ENCODE peak calls at places on chromosomes 11 and 22, in nine cellular contexts. One of them, this sample, is unnamed.

GRCh38 chr22:20807315-20807752 is 33.4 kb downstream of the SERPIND1 start:
- DNase-seq in dorsolateral prefrontal cortex: peak
- DNase-seq in NCI-H460: peak
- DNase-seq in amygdala: no peak
- DNase-seq in stimulated activated CD8-positive, alpha-beta memory T cell treated with anti-CD3 and anti-CD28 coated beads, Interleukin-7, amount 100 ng/mL, for 24 hours: no peak
- DNase-seq in NAMALWA: no peak
- DNase-seq in activated effector memory CD4-positive, alpha-beta T cell treated with Interleukin-2 at 50 U/mL for 16 hours: no peak
- DNase-seq in NCI-H226: peak
- DNase-seq in stimulated activated CD4-positive, alpha-beta T cell treated with anti-CD3 and anti-CD28 coated beads, Interleukin-1b, Interleukin-23, amount 100 ng/mL, for 1 hour: no peak
- DNase-seq in this sample: peak

GRCh38 chr22:39144101-39144815 is 8.2 kb downstream of the CBX7 start:
- DNase-seq in dorsolateral prefrontal cortex: no peak
- DNase-seq in NCI-H460: no peak
- DNase-seq in amygdala: no peak
- DNase-seq in NAMALWA: peak
- DNase-seq in NCI-H226: no peak
- DNase-seq in stimulated activated CD4-positive, alpha-beta T cell treated with anti-CD3 and anti-CD28 coated beads, Interleukin-1b, Interleukin-23, amount 100 ng/mL, for 1 hour: no peak
- DNase-seq in activated effector memory CD4-positive, alpha-beta T cell treated with Interleukin-2 at 50 U/mL for 16 hours: peak
- DNase-seq in stimulated activated CD8-positive, alpha-beta memory T cell treated with anti-CD3 and anti-CD28 coated beads, Interleukin-7, amount 100 ng/mL, for 24 hours: no peak
- DNase-seq in this sample: peak

GRCh38 chr22:22394589-22394988 is 114.0 kb downstream of the ZNF280B start:
- DNase-seq in stimulated activated CD4-positive, alpha-beta T cell treated with anti-CD3 and anti-CD28 coated beads, Interleukin-1b, Interleukin-23, amount 100 ng/mL, for 1 hour: no peak
- DNase-seq in amygdala: no peak
- DNase-seq in dorsolateral prefrontal cortex: no peak
- DNase-seq in activated effector memory CD4-positive, alpha-beta T cell treated with Interleukin-2 at 50 U/mL for 16 hours: no peak
- DNase-seq in stimulated activated CD8-positive, alpha-beta memory T cell treated with anti-CD3 and anti-CD28 coated beads, Interleukin-7, amount 100 ng/mL, for 24 hours: no peak
- DNase-seq in NAMALWA: peak
- DNase-seq in NCI-H226: no peak
- DNase-seq in NCI-H460: no peak
- DNase-seq in this sample: no peak

GRCh38 chr11:57303990-57304579 is 20.7 kb downstream of the TNKS1BP1 start:
- DNase-seq in stimulated activated CD4-positive, alpha-beta T cell treated with anti-CD3 and anti-CD28 coated beads, Interleukin-1b, Interleukin-23, amount 100 ng/mL, for 1 hour: no peak
- DNase-seq in activated effector memory CD4-positive, alpha-beta T cell treated with Interleukin-2 at 50 U/mL for 16 hours: no peak
- DNase-seq in stimulated activated CD8-positive, alpha-beta memory T cell treated with anti-CD3 and anti-CD28 coated beads, Interleukin-7, amount 100 ng/mL, for 24 hours: no peak
- DNase-seq in dorsolateral prefrontal cortex: no peak
- DNase-seq in NCI-H226: peak
- DNase-seq in NCI-H460: no peak
- DNase-seq in amygdala: no peak
- DNase-seq in NAMALWA: no peak
- DNase-seq in this sample: peak

GRCh38 chr11:1992111-1992510 is 5.5 kb downstream of the H19 start:
- DNase-seq in dorsolateral prefrontal cortex: no peak
- DNase-seq in NCI-H460: no peak
- DNase-seq in stimulated activated CD4-positive, alpha-beta T cell treated with anti-CD3 and anti-CD28 coated beads, Interleukin-1b, Interleukin-23, amount 100 ng/mL, for 1 hour: no peak
- DNase-seq in NAMALWA: peak
- DNase-seq in amygdala: no peak
- DNase-seq in stimulated activated CD8-positive, alpha-beta memory T cell treated with anti-CD3 and anti-CD28 coated beads, Interleukin-7, amount 100 ng/mL, for 24 hours: no peak
- DNase-seq in NCI-H226: no peak
- DNase-seq in activated effector memory CD4-positive, alpha-beta T cell treated with Interleukin-2 at 50 U/mL for 16 hours: no peak
- DNase-seq in this sample: no peak

GRCh38 chr11:128421577-128421976 is 165.8 kb downstream of the ETS1 start:
- DNase-seq in amygdala: no peak
- DNase-seq in NCI-H226: peak
- DNase-seq in activated effector memory CD4-positive, alpha-beta T cell treated with Interleukin-2 at 50 U/mL for 16 hours: no peak
- DNase-seq in NAMALWA: no peak
- DNase-seq in stimulated activated CD4-positive, alpha-beta T cell treated with anti-CD3 and anti-CD28 coated beads, Interleukin-1b, Interleukin-23, amount 100 ng/mL, for 1 hour: no peak
- DNase-seq in stimulated activated CD8-positive, alpha-beta memory T cell treated with anti-CD3 and anti-CD28 coated beads, Interleukin-7, amount 100 ng/mL, for 24 hours: no peak
- DNase-seq in NCI-H460: no peak
- DNase-seq in dorsolateral prefrontal cortex: no peak
- DNase-seq in this sample: peak

GRCh38 chr11:60783141-60783484 is 2.0 kb upstream of the MS4A10 start:
- DNase-seq in amygdala: no peak
- DNase-seq in dorsolateral prefrontal cortex: no peak
- DNase-seq in NCI-H460: no peak
- DNase-seq in NAMALWA: no peak
- DNase-seq in stimulated activated CD8-positive, alpha-beta memory T cell treated with anti-CD3 and anti-CD28 coated beads, Interleukin-7, amount 100 ng/mL, for 24 hours: no peak
- DNase-seq in NCI-H226: no peak
- DNase-seq in stimulated activated CD4-positive, alpha-beta T cell treated with anti-CD3 and anti-CD28 coated beads, Interleukin-1b, Interleukin-23, amount 100 ng/mL, for 1 hour: no peak
- DNase-seq in activated effector memory CD4-positive, alpha-beta T cell treated with Interleukin-2 at 50 U/mL for 16 hours: no peak
- DNase-seq in this sample: no peak

GRCh38 chr22:50684501-50684900 is 11.9 kb downstream of the SHANK3 start:
- DNase-seq in NAMALWA: no peak
- DNase-seq in NCI-H226: no peak
- DNase-seq in activated effector memory CD4-positive, alpha-beta T cell treated with Interleukin-2 at 50 U/mL for 16 hours: no peak
- DNase-seq in NCI-H460: no peak
- DNase-seq in dorsolateral prefrontal cortex: no peak
- DNase-seq in stimulated activated CD4-positive, alpha-beta T cell treated with anti-CD3 and anti-CD28 coated beads, Interleukin-1b, Interleukin-23, amount 100 ng/mL, for 1 hour: no peak
- DNase-seq in stimulated activated CD8-positive, alpha-beta memory T cell treated with anti-CD3 and anti-CD28 coated beads, Interleukin-7, amount 100 ng/mL, for 24 hours: no peak
- DNase-seq in amygdala: no peak
- DNase-seq in this sample: no peak

GRCh38 chr11:100396281-100396680 is 290.8 kb upstream of the ARHGAP42 start:
- DNase-seq in dorsolateral prefrontal cortex: no peak
- DNase-seq in activated effector memory CD4-positive, alpha-beta T cell treated with Interleukin-2 at 50 U/mL for 16 hours: no peak
- DNase-seq in NCI-H226: no peak
- DNase-seq in NCI-H460: no peak
- DNase-seq in stimulated activated CD8-positive, alpha-beta memory T cell treated with anti-CD3 and anti-CD28 coated beads, Interleukin-7, amount 100 ng/mL, for 24 hours: no peak
- DNase-seq in stimulated activated CD4-positive, alpha-beta T cell treated with anti-CD3 and anti-CD28 coated beads, Interleukin-1b, Interleukin-23, amount 100 ng/mL, for 1 hour: no peak
- DNase-seq in amygdala: no peak
- DNase-seq in NAMALWA: no peak
- DNase-seq in this sample: no peak

GRCh38 chr11:130478204-130478701 is 29.8 kb downstream of the ADAMTS15 start:
- DNase-seq in NAMALWA: no peak
- DNase-seq in NCI-H226: peak
- DNase-seq in amygdala: no peak
- DNase-seq in NCI-H460: no peak
- DNase-seq in stimulated activated CD4-positive, alpha-beta T cell treated with anti-CD3 and anti-CD28 coated beads, Interleukin-1b, Interleukin-23, amount 100 ng/mL, for 1 hour: no peak
- DNase-seq in dorsolateral prefrontal cortex: no peak
- DNase-seq in activated effector memory CD4-positive, alpha-beta T cell treated with Interleukin-2 at 50 U/mL for 16 hours: no peak
- DNase-seq in stimulated activated CD8-positive, alpha-beta memory T cell treated with anti-CD3 and anti-CD28 coated beads, Interleukin-7, amount 100 ng/mL, for 24 hours: no peak
- DNase-seq in this sample: peak

GRCh38 chr22:17201285-17201945 is 17.8 kb downstream of the ADA2 start:
- DNase-seq in NAMALWA: no peak
- DNase-seq in NCI-H226: no peak
- DNase-seq in NCI-H460: no peak
- DNase-seq in activated effector memory CD4-positive, alpha-beta T cell treated with Interleukin-2 at 50 U/mL for 16 hours: no peak
- DNase-seq in stimulated activated CD8-positive, alpha-beta memory T cell treated with anti-CD3 and anti-CD28 coated beads, Interleukin-7, amount 100 ng/mL, for 24 hours: no peak
- DNase-seq in dorsolateral prefrontal cortex: no peak
- DNase-seq in amygdala: no peak
- DNase-seq in stimulated activated CD4-positive, alpha-beta T cell treated with anti-CD3 and anti-CD28 coated beads, Interleukin-1b, Interleukin-23, amount 100 ng/mL, for 1 hour: no peak
- DNase-seq in this sample: peak

This sample was measured in fibroblast of mammary gland.